ENCODE peak calls at places on chromosome 11, in four cellular contexts. One of them, this sample, is unnamed.

GRCh38 chr11:67024966-67025365 is 2.0 kb downstream of the SYT12 start:
- DNase-seq in IMR-90: no peak
- DNase-seq in GM12878: no peak
- DNase-seq in K562: no peak
- DNase-seq in this sample: no peak

GRCh38 chr11:64692764-64693331 is 30.1 kb downstream of the NRXN2 start:
- DNase-seq in IMR-90: no peak
- DNase-seq in K562: no peak
- DNase-seq in GM12878: no peak
- DNase-seq in this sample: no peak

GRCh38 chr11:36411202-36411640 is 98.9 kb downstream of the TRAF6 start:
- DNase-seq in IMR-90: no peak
- DNase-seq in K562: no peak
- DNase-seq in GM12878: peak
- DNase-seq in this sample: peak

GRCh38 chr11:124865902-124866851 is 945 bp downstream of the ROBO3 start:
- DNase-seq in IMR-90: peak
- DNase-seq in K562: peak
- DNase-seq in GM12878: no peak
- DNase-seq in this sample: peak

GRCh38 chr11:291281-292210 is 2.6 kb downstream of the PGGHG start:
- DNase-seq in K562: no peak
- DNase-seq in GM12878: no peak
- DNase-seq in IMR-90: no peak
- DNase-seq in this sample: no peak

GRCh38 chr11:134120921-134121526 is 52.2 kb downstream of the JAM3 start:
- DNase-seq in K562: no peak
- DNase-seq in GM12878: no peak
- DNase-seq in IMR-90: peak
- DNase-seq in this sample: peak

GRCh38 chr11:78140392-78141077 is 1.1 kb upstream of the ALG8 start:
- DNase-seq in IMR-90: no peak
- DNase-seq in K562: peak
- DNase-seq in GM12878: no peak
- DNase-seq in this sample: no peak

GRCh38 chr11:19759389-19759788 is 46.8 kb downstream of the NAV2 start:
- DNase-seq in K562: no peak
- DNase-seq in GM12878: no peak
- DNase-seq in IMR-90: no peak
- DNase-seq in this sample: no peak

GRCh38 chr11:63892233-63892632 is 24.7 kb downstream of the RCOR2 start:
- DNase-seq in IMR-90: peak
- DNase-seq in K562: no peak
- DNase-seq in GM12878: no peak
- DNase-seq in this sample: no peak

GRCh38 chr11:69666261-69666660 is 8.9 kb downstream of the LTO1 start:
- DNase-seq in IMR-90: no peak
- DNase-seq in GM12878: no peak
- DNase-seq in K562: no peak
- DNase-seq in this sample: no peak
- TF ChIP-seq FOS in IMR-90: no peak
- TF ChIP-seq FOS in GM12878: no peak
- TF ChIP-seq FOS in K562: no peak
- TF ChIP-seq FOS in this sample: no peak

GRCh38 chr11:44016546-44017442 is 31.0 kb upstream of the ACCSL start:
- DNase-seq in IMR-90: peak
- DNase-seq in K562: no peak
- DNase-seq in GM12878: no peak
- DNase-seq in this sample: no peak

GRCh38 chr11:44017443-44018126 is 30.2 kb upstream of the ACCSL start:
- DNase-seq in IMR-90: no peak
- DNase-seq in K562: no peak
- DNase-seq in GM12878: no peak
- DNase-seq in this sample: no peak

GRCh38 chr11:44015624-44016007 is 32.2 kb upstream of the ACCSL start:
- DNase-seq in GM12878: no peak
- DNase-seq in IMR-90: no peak
- DNase-seq in K562: no peak
- DNase-seq in this sample: no peak

GRCh38 chr11:44016129-44016528 is 31.7 kb upstream of the ACCSL start:
- DNase-seq in IMR-90: peak
- DNase-seq in K562: no peak
- DNase-seq in GM12878: no peak
- DNase-seq in this sample: no peak

DNA sequence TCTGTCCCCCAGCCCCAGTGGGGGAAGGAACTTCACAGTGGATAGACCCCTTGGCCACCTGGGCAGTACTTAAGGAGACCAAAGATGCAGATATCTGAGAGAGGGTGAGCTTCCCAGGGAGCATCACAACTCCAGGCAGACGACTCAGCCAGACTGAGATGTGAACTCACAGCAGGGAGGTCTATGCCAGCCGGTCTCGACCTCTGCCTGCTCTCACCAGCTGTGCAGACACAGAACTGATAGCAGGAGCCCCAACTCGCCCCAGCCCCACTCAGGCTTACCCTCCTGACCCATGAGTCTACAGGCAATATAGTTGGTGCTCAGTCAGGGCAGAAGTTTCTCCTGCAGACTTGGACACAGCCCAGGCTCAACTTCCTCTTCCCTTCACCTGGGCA is 29.7 kb upstream of the ACCSL start:
- DNase-seq in K562: no peak
- DNase-seq in IMR-90: no peak
- DNase-seq in GM12878: no peak
- DNase-seq in this sample: no peak
- TF ChIP-seq FOS in K562: no peak
- TF ChIP-seq FOS in IMR-90: no peak
- TF ChIP-seq FOS in GM12878: no peak
- TF ChIP-seq FOS in this sample: no peak

GRCh38 chr11:1759851-1760220 is 3.9 kb downstream of the CTSD start:
- DNase-seq in GM12878: no peak
- DNase-seq in IMR-90: no peak
- DNase-seq in K562: no peak
- DNase-seq in this sample: no peak

GRCh38 chr11:1759151-1759850 is 4.4 kb downstream of the CTSD start:
- DNase-seq in K562: no peak
- DNase-seq in GM12878: no peak
- DNase-seq in IMR-90: no peak
- DNase-seq in this sample: no peak

GRCh38 chr11:1761857-1762536 is 1.7 kb downstream of the CTSD start:
- DNase-seq in IMR-90: no peak
- DNase-seq in GM12878: no peak
- DNase-seq in K562: no peak
- DNase-seq in this sample: no peak

GRCh38 chr11:1761110-1761856 is 2.4 kb downstream of the CTSD start:
- DNase-seq in GM12878: no peak
- DNase-seq in K562: no peak
- DNase-seq in IMR-90: no peak
- DNase-seq in this sample: no peak

DNA sequence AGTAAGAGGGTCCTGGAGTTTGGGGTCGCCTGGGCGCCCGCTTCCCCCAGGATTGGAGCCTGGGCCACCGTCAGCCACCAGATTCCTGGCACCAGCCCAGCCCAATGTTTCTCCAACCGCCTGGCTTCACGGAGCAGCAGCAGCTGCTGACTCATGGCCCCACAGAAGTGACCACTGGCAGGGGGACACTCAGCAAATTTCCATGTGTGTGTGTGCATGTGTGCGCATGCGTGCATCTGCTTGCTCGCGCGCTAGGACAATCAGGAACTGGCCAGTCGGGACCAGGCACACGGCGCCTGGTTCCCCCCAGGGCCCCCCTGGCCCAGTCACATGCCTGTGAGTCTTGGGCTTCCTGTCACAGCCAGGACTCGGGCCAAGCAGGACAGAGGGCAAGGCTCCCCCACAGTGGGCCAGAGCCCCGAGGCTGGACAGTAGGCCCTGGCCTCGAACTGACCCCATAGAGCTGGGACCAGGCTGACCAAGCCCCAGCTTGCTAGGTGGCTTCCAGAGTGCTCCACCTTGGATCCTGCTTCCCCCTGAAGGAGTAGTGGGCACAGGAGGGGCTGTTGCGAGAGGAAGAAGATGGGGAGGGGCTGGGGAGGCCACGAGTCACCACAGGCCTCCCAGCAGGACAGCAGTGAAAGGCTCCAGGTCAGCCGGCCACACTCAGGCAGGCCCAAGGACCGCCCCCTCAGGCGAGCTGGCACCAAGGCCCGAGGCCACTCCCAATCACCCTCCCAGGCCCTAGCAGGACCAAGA is 3.2 kb downstream of the CTSD start:
- DNase-seq in GM12878: no peak
- DNase-seq in K562: no peak
- DNase-seq in IMR-90: peak
- DNase-seq in this sample: peak
- TF ChIP-seq FOS in GM12878: no peak
- TF ChIP-seq FOS in K562: no peak
- TF ChIP-seq FOS in IMR-90: peak
- TF ChIP-seq FOS in this sample: no peak

DNA sequence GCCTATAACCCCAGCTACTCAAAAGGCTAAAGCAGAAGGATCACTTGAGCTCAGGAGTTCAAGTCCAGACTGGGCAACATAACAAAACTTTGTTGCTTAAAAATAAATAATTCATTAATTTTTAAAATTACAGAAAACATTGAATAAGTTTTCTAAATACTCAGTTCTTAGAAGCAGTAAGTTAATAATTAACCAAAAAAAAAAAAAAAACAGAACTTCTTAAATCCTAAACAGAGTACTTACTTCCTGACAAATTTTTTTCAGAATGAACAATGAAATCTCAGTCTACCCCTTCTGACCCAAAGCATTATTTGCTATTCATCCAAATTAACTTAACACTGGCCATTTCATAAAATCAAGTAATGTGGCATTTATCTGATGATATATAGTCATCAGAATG is 65.4 kb upstream of the ARHGAP32 start:
- DNase-seq in GM12878: no peak
- DNase-seq in IMR-90: no peak
- DNase-seq in K562: no peak
- DNase-seq in this sample: no peak
- TF ChIP-seq FOS in GM12878: no peak
- TF ChIP-seq FOS in IMR-90: no peak
- TF ChIP-seq FOS in K562: no peak
- TF ChIP-seq FOS in this sample: no peak

GRCh38 chr11:74325649-74326645 is 14.5 kb upstream of the P4HA3 start:
- DNase-seq in IMR-90: peak
- DNase-seq in K562: no peak
- DNase-seq in GM12878: no peak
- DNase-seq in this sample: peak
- TF ChIP-seq FOS in IMR-90: no peak
- TF ChIP-seq FOS in K562: no peak
- TF ChIP-seq FOS in GM12878: no peak
- TF ChIP-seq FOS in this sample: no peak

GRCh38 chr11:75851203-75851602 is 36.2 kb downstream of the UVRAG start:
- DNase-seq in K562: no peak
- DNase-seq in IMR-90: no peak
- DNase-seq in GM12878: no peak
- DNase-seq in this sample: peak
- TF ChIP-seq FOS in K562: no peak
- TF ChIP-seq FOS in IMR-90: no peak
- TF ChIP-seq FOS in GM12878: no peak
- TF ChIP-seq FOS in this sample: peak

GRCh38 chr11:110174645-110175310 is 81.6 kb downstream of the ZC3H12C start:
- DNase-seq in IMR-90: peak
- DNase-seq in K562: no peak
- DNase-seq in GM12878: no peak
- DNase-seq in this sample: no peak
- TF ChIP-seq FOS in IMR-90: no peak
- TF ChIP-seq FOS in K562: no peak
- TF ChIP-seq FOS in GM12878: no peak
- TF ChIP-seq FOS in this sample: no peak

GRCh38 chr11:93492464-93493251 is 50.5 kb downstream of the SMCO4 start:
- DNase-seq in IMR-90: no peak
- DNase-seq in GM12878: no peak
- DNase-seq in K562: no peak
- DNase-seq in this sample: no peak

GRCh38 chr11:93489841-93490240 is 53.4 kb downstream of the SMCO4 start:
- DNase-seq in IMR-90: no peak
- DNase-seq in GM12878: no peak
- DNase-seq in K562: no peak
- DNase-seq in this sample: no peak

GRCh38 chr11:93490996-93491618 is 52.1 kb downstream of the SMCO4 start:
- DNase-seq in IMR-90: no peak
- DNase-seq in GM12878: no peak
- DNase-seq in K562: no peak
- DNase-seq in this sample: no peak

GRCh38 chr11:93493252-93493897 is 49.8 kb downstream of the SMCO4 start:
- DNase-seq in K562: no peak
- DNase-seq in IMR-90: no peak
- DNase-seq in GM12878: no peak
- DNase-seq in this sample: no peak

DNA sequence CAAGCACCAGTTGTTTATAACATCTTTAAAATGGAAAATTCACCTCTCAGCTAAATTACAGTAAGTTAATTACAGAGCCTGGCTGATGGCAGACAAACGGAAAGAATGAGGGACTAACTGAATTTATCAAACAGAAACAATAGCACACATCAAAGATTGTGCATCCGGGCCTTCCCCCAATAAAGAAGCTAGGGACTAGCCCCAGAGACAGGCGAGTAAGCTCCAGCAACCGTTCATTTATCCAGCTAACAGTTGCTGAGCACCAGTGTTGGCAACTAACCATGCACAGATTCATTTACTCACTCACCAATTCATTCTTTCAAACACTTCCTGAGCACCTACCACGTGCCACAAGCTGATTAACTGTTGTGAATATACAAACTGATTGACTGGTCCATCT is 51.2 kb downstream of the SMCO4 start:
- DNase-seq in K562: no peak
- DNase-seq in IMR-90: no peak
- DNase-seq in GM12878: no peak
- DNase-seq in this sample: no peak
- TF ChIP-seq FOS in K562: no peak
- TF ChIP-seq FOS in IMR-90: no peak
- TF ChIP-seq FOS in GM12878: no peak
- TF ChIP-seq FOS in this sample: no peak

GRCh38 chr11:112590778-112591177 is 330.1 kb upstream of the PLET1 start:
- DNase-seq in K562: no peak
- DNase-seq in GM12878: no peak
- DNase-seq in IMR-90: no peak
- DNase-seq in this sample: no peak

GRCh38 chr11:112587664-112588063 is 327.0 kb upstream of the PLET1 start:
- DNase-seq in IMR-90: no peak
- DNase-seq in GM12878: no peak
- DNase-seq in K562: no peak
- DNase-seq in this sample: no peak

GRCh38 chr11:112589132-112589531 is 328.5 kb upstream of the PLET1 start:
- DNase-seq in GM12878: no peak
- DNase-seq in IMR-90: no peak
- DNase-seq in K562: no peak
- DNase-seq in this sample: no peak

GRCh38 chr11:112584674-112585073 is 324.0 kb upstream of the PLET1 start:
- DNase-seq in K562: no peak
- DNase-seq in GM12878: no peak
- DNase-seq in IMR-90: no peak
- DNase-seq in this sample: no peak

DNA sequence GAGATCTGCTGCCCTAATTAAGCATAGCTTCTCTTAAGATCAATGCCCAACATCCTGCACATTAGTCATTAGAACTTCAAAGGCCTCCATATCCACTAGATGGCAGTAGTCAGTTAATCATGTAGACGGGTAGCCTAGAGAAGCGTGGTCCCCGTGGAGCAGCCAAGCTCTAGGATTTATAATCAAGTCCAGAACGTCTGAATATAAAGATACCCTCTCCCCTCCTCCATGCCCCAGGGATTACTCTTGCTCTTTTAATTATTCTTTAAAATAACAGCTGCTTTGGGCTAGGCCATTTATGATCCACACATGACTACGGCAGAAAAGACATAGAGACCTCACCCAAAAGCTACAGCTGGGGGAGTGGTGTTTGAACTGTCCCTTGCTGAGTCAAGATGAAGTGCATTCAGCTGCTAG is 327.6 kb upstream of the PLET1 start:
- DNase-seq in GM12878: peak
- DNase-seq in K562: peak
- DNase-seq in IMR-90: peak
- DNase-seq in this sample: peak
- TF ChIP-seq FOS in GM12878: no peak
- TF ChIP-seq FOS in K562: no peak
- TF ChIP-seq FOS in IMR-90: no peak
- TF ChIP-seq FOS in this sample: no peak